ENCODE peak calls at places on chromosomes 5 and 9, in seven cellular contexts. Y is iPS DF 6.9, T is tibial artery, N is mammary epithelial cell, V is esophagus squamous epithelium, M is suprapubic skin, J is neural progenitor cell. W is an unnamed sample.
A peak's percentile ranks its signal among the peaks of the same experiment; 100 is the strongest.

GRCh38 chr5:113435571-113435970 is 782 bp upstream of the TSSK1B start:
- DNase-seq in Y (no peak), T (no peak), N (no peak), V (no peak), M (no peak), J (no peak), W (no peak)

GRCh38 chr9:95494022-95494415 is 22.8 kb downstream of the PTCH1 start:
- DNase-seq in Y (no peak), T (no peak), N (no peak), V (no peak), M (no peak), J (no peak), W (no peak)

GRCh38 chr5:90112293-90112692 is 297.3 kb downstream of the CETN3 start:
- DNase-seq in Y (no peak), T (no peak), N (no peak), V (no peak), M (no peak), J (no peak), W (peak; percentile 16)

GRCh38 chr5:74396913-74397606 is 243.5 kb downstream of the ENC1 start:
- DNase-seq in Y (no peak), T (no peak), N (no peak), V (no peak), M (no peak), J (no peak), W (no peak)

GRCh38 chr5:171309526-171310333 is 682 bp downstream of the TLX3 start:
- DNase-seq in Y (no peak), T (peak; percentile 60), N (no peak), V (no peak), M (peak; percentile 59), J (peak; percentile 68), W (peak; percentile 76)

GRCh38 chr5:12023614-12024241 is 119.5 kb upstream of the CTNND2 start:
- DNase-seq in Y (peak; percentile 20), T (no peak), N (peak; percentile 18), V (no peak), M (no peak), J (peak; percentile 74), W (peak; percentile 65)

GRCh38 chr5:132426525-132427138 is 57.1 kb downstream of the SLC22A5 start:
- DNase-seq in Y (no peak), T (peak; percentile 90), N (peak; percentile 95), V (peak; percentile 59), M (peak; percentile 91), J (peak; percentile 44), W (peak; percentile 96)

GRCh38 chr5:143316844-143317631 is 86.4 kb downstream of the NR3C1 start:
- DNase-seq in Y (no peak), T (no peak), N (no peak), V (no peak), M (no peak), J (no peak), W (no peak)

GRCh38 chr9:77585335-77585786 is 62.8 kb downstream of the GNA14 start:
- DNase-seq in Y (peak; percentile 41), T (no peak), N (no peak), V (no peak), M (no peak), J (no peak), W (peak; percentile 40)

GRCh38 chr9:11933926-11934325 is 759.3 kb upstream of the TYRP1 start:
- DNase-seq in Y (no peak), T (no peak), N (no peak), V (no peak), M (no peak), J (no peak), W (peak; percentile 2)

GRCh38 chr5:172806897-172807672 is 27.0 kb upstream of the ERGIC1 start:
- DNase-seq in Y (peak; percentile 41), T (peak; percentile 87), N (peak; percentile 40), V (peak; percentile 81), M (peak; percentile 95), J (peak; percentile 56), W (peak; percentile 92)

GRCh38 chr9:38619556-38620447 is 594 bp downstream of the ANKRD18A start:
- DNase-seq in Y (no peak), T (no peak), N (peak; percentile 29), V (no peak), M (no peak), J (peak; percentile 52), W (peak; percentile 45)

GRCh38 chr5:13944564-13945195 is at the start of gene DNAH5:
- DNase-seq in Y (no peak), T (no peak), N (peak; percentile 64), V (no peak), M (no peak), J (no peak), W (no peak)

GRCh38 chr5:13945271-13945670 is 783 bp upstream of the DNAH5 start:
- DNase-seq in Y (no peak), T (no peak), N (no peak), V (no peak), M (no peak), J (no peak), W (no peak)

GRCh38 chr5:13946111-13946510 is 1.6 kb upstream of the DNAH5 start:
- DNase-seq in Y (no peak), T (no peak), N (peak; percentile 63), V (no peak), M (no peak), J (no peak), W (peak; percentile 33)

GRCh38 chr5:13941468-13941867 is 3.0 kb downstream of the DNAH5 start:
- DNase-seq in Y (no peak), T (no peak), N (no peak), V (no peak), M (no peak), J (no peak), W (no peak)

GRCh38 chr5:13943691-13944090 is 797 bp downstream of the DNAH5 start:
- DNase-seq in Y (no peak), T (no peak), N (no peak), V (no peak), M (no peak), J (no peak), W (no peak)
- H3K4me1 ChIP-seq in Y (peaks cover 1% of the 10 kb centered on the region), T (peaks cover 12% of the 10 kb centered on the region), N (peaks cover 23% of the 10 kb centered on the region), V (peaks cover 9% of the 10 kb centered on the region), M (peaks cover 15% of the 10 kb centered on the region), J (peaks cover 22% of the 10 kb centered on the region), W (peaks cover 2% of the 10 kb centered on the region)

GRCh38 chr5:1834721-1835425 is 33.7 kb downstream of the NDUFS6 start:
- DNase-seq in Y (no peak), T (peak; percentile 25), N (no peak), V (no peak), M (no peak), J (peak; percentile 52), W (no peak)

GRCh38 chr5:1836891-1837880 is 36.0 kb downstream of the NDUFS6 start:
- DNase-seq in Y (no peak), T (no peak), N (no peak), V (no peak), M (no peak), J (no peak), W (no peak)

GRCh38 chr5:1838013-1838412 is 36.8 kb downstream of the NDUFS6 start:
- DNase-seq in Y (no peak), T (no peak), N (no peak), V (no peak), M (no peak), J (no peak), W (no peak)

GRCh38 chr5:1835431-1835830 is 34.2 kb downstream of the NDUFS6 start:
- DNase-seq in Y (no peak), T (peak; percentile 51), N (no peak), V (no peak), M (no peak), J (no peak), W (no peak)

DNA sequence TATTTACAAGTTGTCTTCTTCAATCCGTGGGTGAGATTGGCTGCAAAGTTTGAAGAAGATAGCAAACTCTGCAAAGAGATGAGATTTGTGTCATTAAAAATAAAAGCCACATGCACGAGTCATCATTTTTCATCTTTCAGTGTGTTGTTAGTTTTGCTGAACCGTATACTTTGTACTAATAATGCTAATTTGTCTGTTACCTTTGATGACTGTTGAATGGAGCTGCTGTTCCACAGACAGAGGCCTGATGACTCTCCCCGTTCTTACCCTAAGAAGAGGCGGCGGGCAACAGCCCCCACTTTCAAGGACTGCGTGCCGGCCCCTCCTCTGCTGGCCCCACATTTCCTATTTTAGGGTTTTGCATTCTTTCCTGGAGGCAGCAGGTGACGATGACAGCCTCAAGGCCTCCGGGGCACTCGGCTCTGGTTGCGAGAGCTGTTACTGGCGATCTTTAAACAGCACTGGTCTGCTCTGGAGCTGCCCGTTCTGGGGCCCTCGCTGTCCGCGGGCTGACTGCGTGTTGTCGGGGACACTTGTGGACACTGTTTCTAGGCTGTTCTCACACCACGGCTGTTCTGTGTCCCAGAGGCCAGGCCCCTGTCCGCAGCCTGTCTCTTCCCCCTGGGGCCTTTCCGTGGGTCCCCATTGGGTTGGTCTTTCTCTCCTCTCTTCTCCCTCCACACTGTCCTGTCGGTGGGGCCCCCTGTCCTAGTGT is 35.1 kb downstream of the NDUFS6 start:
- DNase-seq in Y (no peak), T (peak; percentile 33), N (no peak), V (no peak), M (no peak), J (no peak), W (no peak)
- H3K4me1 ChIP-seq in Y (peaks cover 2% of the 10 kb centered on the region), T (no peaks in the 10 kb centered on the region), N (no peaks in the 10 kb centered on the region), V (no peaks in the 10 kb centered on the region), M (no peaks in the 10 kb centered on the region), J (peaks cover 29% of the 10 kb centered on the region), W (no peaks in the 10 kb centered on the region)

GRCh38 chr5:107461770-107462169 is 209.0 kb downstream of the EFNA5 start:
- DNase-seq in Y (no peak), T (no peak), N (no peak), V (no peak), M (no peak), J (no peak), W (no peak)
- H3K4me1 ChIP-seq in Y (peaks cover 11% of the 10 kb centered on the region), T (peaks cover 6% of the 10 kb centered on the region), N (peaks cover 58% of the 10 kb centered on the region), V (peaks cover 46% of the 10 kb centered on the region), M (peaks cover 39% of the 10 kb centered on the region), J (peaks cover 75% of the 10 kb centered on the region), W (peaks cover 12% of the 10 kb centered on the region)

DNA sequence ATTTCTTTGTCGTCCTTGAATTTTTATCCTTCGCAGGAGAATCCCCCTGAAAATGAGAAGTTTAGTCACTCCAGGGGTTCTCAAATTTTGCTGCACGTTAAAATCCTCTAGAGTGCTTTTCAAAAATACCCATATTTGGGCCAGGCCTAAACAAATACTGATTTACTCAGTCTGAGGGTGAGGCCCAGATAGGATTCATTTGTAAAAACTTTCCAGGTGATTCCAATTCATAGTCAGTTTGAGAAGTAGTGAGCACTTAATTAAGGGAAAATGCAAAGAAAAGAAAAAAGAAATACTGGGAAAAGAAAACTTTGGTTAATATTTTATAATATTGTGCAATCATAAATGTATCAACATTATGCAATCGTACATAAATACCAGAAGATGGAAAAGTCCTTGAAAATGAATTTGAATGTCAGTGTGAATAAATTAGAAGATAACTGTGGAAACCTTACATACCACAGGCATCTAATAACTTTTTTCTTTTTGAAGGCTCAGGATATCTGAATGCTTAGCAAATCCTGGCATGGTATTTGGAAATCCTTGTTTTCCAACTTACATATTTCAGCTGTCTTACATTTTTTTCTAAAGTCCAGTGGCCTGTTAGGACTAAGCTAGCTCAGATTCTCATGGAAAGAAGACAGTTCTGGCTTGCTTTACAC is 116.5 kb upstream of the DAPK1 start:
- DNase-seq in Y (no peak), T (no peak), N (peak; percentile 44), V (no peak), M (no peak), J (no peak), W (no peak)
- H3K4me1 ChIP-seq in Y (peaks cover 3% of the 10 kb centered on the region), T (peaks cover 15% of the 10 kb centered on the region), N (peaks cover 28% of the 10 kb centered on the region), V (peaks cover 11% of the 10 kb centered on the region), M (peaks cover 9% of the 10 kb centered on the region), J (no peaks in the 10 kb centered on the region), W (peaks cover 2% of the 10 kb centered on the region)

GRCh38 chr9:124266139-124266825 is 8.5 kb downstream of the NEK6 start:
- DNase-seq in Y (no peak), T (no peak), N (no peak), V (no peak), M (no peak), J (no peak), W (no peak)
- H3K4me1 ChIP-seq in Y (peaks cover 8% of the 10 kb centered on the region), T (peaks cover 87% of the 10 kb centered on the region), N (peaks cover 54% of the 10 kb centered on the region), V (peaks cover 99% of the 10 kb centered on the region), M (peaks cover 68% of the 10 kb centered on the region), J (peaks cover 25% of the 10 kb centered on the region), W (peaks cover 7% of the 10 kb centered on the region)